ENCODE peak calls at places on chromosomes 2 and 18, in four cellular contexts. Y, Q, C and T are unnamed samples.

GRCh38 chr2:84946204-84947009 is 24.6 kb upstream of the KCMF1 start:
- DNase-seq in C (no peak), Q (peak), Y (peak), T (peak)

GRCh38 chr2:234472155-234472554 is 24.7 kb downstream of the ARL4C start:
- DNase-seq in Y (no peak), C (no peak), Q (no peak), T (no peak)

GRCh38 chr2:160199053-160199452 is 1.0 kb downstream of the ITGB6 start:
- DNase-seq in Q (no peak), Y (no peak), C (no peak), T (no peak)

GRCh38 chr2:64052468-64053241 is 33.4 kb upstream of the VPS54 start:
- DNase-seq in Y (no peak), Q (no peak), C (no peak), T (no peak)

GRCh38 chr2:75600418-75601088 is 39.8 kb upstream of the EVA1A start:
- DNase-seq in Q (no peak), Y (no peak), C (no peak), T (no peak)

GRCh38 chr2:232492236-232492848 is 4.7 kb upstream of the ECEL1 start:
- DNase-seq in Y (no peak), Q (peak), C (no peak), T (no peak)

GRCh38 chr2:96509114-96509846 is 4.1 kb upstream of the NEURL3 start:
- DNase-seq in Q (no peak), Y (peak), C (peak), T (peak)

GRCh38 chr2:15546297-15547098 is 14.6 kb downstream of the NBAS start:
- DNase-seq in Q (no peak), Y (no peak), C (no peak), T (no peak)

GRCh38 chr2:159137511-159138101 is 148.9 kb downstream of the WDSUB1 start:
- DNase-seq in Y (no peak), Q (no peak), C (no peak), T (no peak)

GRCh38 chr2:234147335-234147861 is 96.9 kb downstream of the SPP2 start:
- DNase-seq in Y (no peak), C (no peak), Q (no peak), T (no peak)

GRCh38 chr2:157825885-157826284 is 50.2 kb downstream of the ACVR1 start:
- DNase-seq in Y (no peak), C (no peak), Q (no peak), T (no peak)

GRCh38 chr2:37993135-37993534 is 68.0 kb downstream of the RMDN2 start:
- DNase-seq in Y (no peak), C (no peak), Q (no peak), T (no peak)

GRCh38 chr18:40250218-40250617 is 1704.8 kb upstream of the PIK3C3 start:
- DNase-seq in Q (no peak), Y (no peak), C (no peak), T (no peak)

GRCh38 chr2:65350714-65351113 is 81.7 kb downstream of the SPRED2 start:
- DNase-seq in Q (no peak), Y (no peak), C (no peak), T (no peak)

GRCh38 chr2:152336103-152336853 is 1.3 kb downstream of the FMNL2 start:
- DNase-seq in C (peak), Q (no peak), Y (no peak), T (peak)

GRCh38 chr2:178404380-178404767 is 46.6 kb downstream of the PRKRA start:
- DNase-seq in Q (no peak), C (no peak), Y (no peak), T (no peak)

GRCh38 chr2:5932556-5933469 is 240.6 kb downstream of the SOX11 start:
- DNase-seq in Y (no peak), Q (no peak), C (peak), T (no peak)

GRCh38 chr18:26617151-26617554 is 68.8 kb upstream of the KCTD1 start:
- DNase-seq in C (no peak), Q (no peak), Y (no peak), T (peak)

GRCh38 chr2:217418544-217418943 is 558.7 kb upstream of the TNP1 start:
- DNase-seq in Q (no peak), C (no peak), Y (no peak), T (no peak)

GRCh38 chr2:156397229-156397628 is 39.0 kb upstream of the GPD2 start:
- DNase-seq in Q (no peak), C (no peak), Y (no peak), T (no peak)

GRCh38 chr18:49305688-49306336 is 154.6 kb downstream of the DYM start:
- DNase-seq in C (no peak), Y (no peak), Q (no peak), T (no peak)

GRCh38 chr2:217366246-217366645 is 506.4 kb upstream of the TNP1 start:
- DNase-seq in Y (no peak), Q (no peak), C (no peak), T (no peak)

GRCh38 chr2:58973831-58974281 is 732.7 kb upstream of the FANCL start:
- DNase-seq in C (no peak), Y (no peak), Q (no peak), T (no peak)

GRCh38 chr2:240639566-240639965 is 14.3 kb downstream of the GPR35 start:
- DNase-seq in Q (no peak), Y (no peak), C (no peak), T (no peak)

GRCh38 chr2:134975281-134976009 is 56.8 kb downstream of the CCNT2 start:
- DNase-seq in Q (no peak), C (no peak), Y (no peak), T (no peak)

GRCh38 chr18:12278153-12278764 is 24.1 kb downstream of the CIDEA start:
- DNase-seq in Y (no peak), Q (no peak), C (no peak), T (no peak)

GRCh38 chr2:65076345-65076710 is 20.1 kb downstream of the CEP68 start:
- DNase-seq in C (no peak), Q (no peak), Y (no peak), T (no peak)

GRCh38 chr2:109690822-109691541 is 76.8 kb downstream of the SOWAHC start:
- DNase-seq in Q (no peak), Y (no peak), C (no peak), T (peak)

GRCh38 chr2:57182941-57183340 is 863.7 kb upstream of the VRK2 start:
- DNase-seq in Y (no peak), C (no peak), Q (no peak), T (no peak)

GRCh38 chr18:76494181-76494540 is 881 bp downstream of the ZNF516 start:
- DNase-seq in Q (no peak), C (peak), Y (no peak), T (peak)

GRCh38 chr18:36692331-36692730 is 136.5 kb downstream of the TPGS2 start:
- DNase-seq in Y (no peak), Q (no peak), C (no peak), T (no peak)

GRCh38 chr2:163132850-163133249 is 294.3 kb upstream of the KCNH7 start:
- DNase-seq in C (no peak), Q (no peak), Y (no peak), T (peak)

GRCh38 chr2:240369725-240370585 is 65.5 kb upstream of the GPC1 start:
- DNase-seq in Y (no peak), Q (no peak), C (peak), T (peak)

GRCh38 chr2:241702155-241702404 is 241 bp downstream of the ING5 start:
- DNase-seq in C (peak), Q (no peak), Y (peak), T (no peak)

GRCh38 chr2:203650860-203651613 is 55.4 kb upstream of the CD28 start:
- DNase-seq in C (no peak), Q (no peak), Y (no peak), T (peak)

GRCh38 chr2:159936471-159936870 is 125.9 kb downstream of the PLA2R1 start:
- DNase-seq in Q (no peak), C (no peak), Y (no peak), T (no peak)

GRCh38 chr2:72032481-72033041 is 115.1 kb downstream of the CYP26B1 start:
- DNase-seq in C (no peak), Q (no peak), Y (no peak), T (no peak)

GRCh38 chr2:24659862-24660261 is 133.3 kb downstream of the PTRHD1 start:
- DNase-seq in Y (no peak), Q (no peak), C (no peak), T (no peak)

GRCh38 chr2:102070058-102070642 is 72.4 kb upstream of the IL1R1 start:
- DNase-seq in Q (no peak), C (no peak), Y (no peak), T (peak)